ENCODE peak calls at places on chromosomes 12 and 14, in five cellular contexts. S is naive thymus-derived CD8-positive, alpha-beta T cell; Y is H7; V is neural crest cell; N is GM23248. U is an unnamed sample.

GRCh38 chr12:105992849-105993740 is 145.7 kb downstream of the NUAK1 start:
- DNase-seq in Y (peak), S (no peak), V (no peak), N (peak), U (peak)

GRCh38 chr14:31241450-31242114 is 34.0 kb upstream of the HECTD1 start:
- DNase-seq in Y (no peak), V (no peak), N (peak), S (no peak), U (peak)

GRCh38 chr12:47812797-47813490 is 6.8 kb downstream of the HDAC7 start:
- DNase-seq in N (peak), V (peak), Y (peak), S (peak), U (peak)

GRCh38 chr12:41014643-41015020 is 173.5 kb upstream of the PDZRN4 start:
- DNase-seq in S (no peak), V (no peak), N (peak), Y (no peak), U (peak)

GRCh38 chr12:91400249-91400648 is 217.6 kb upstream of the DCN start:
- DNase-seq in S (no peak), V (no peak), N (no peak), Y (no peak), U (peak)

GRCh38 chr14:34714320-34715107 is at the start of gene CFL2:
- DNase-seq in N (peak), S (peak), Y (peak), V (peak), U (peak)

GRCh38 chr12:50614167-50614762 is 109.5 kb downstream of the DIP2B start:
- DNase-seq in Y (peak), N (peak), S (no peak), V (no peak), U (peak)

GRCh38 chr14:104104006-104104901 is 18.8 kb downstream of the ASPG start:
- DNase-seq in V (no peak), N (no peak), Y (no peak), S (no peak), U (no peak)

GRCh38 chr12:12336049-12336411 is 14.0 kb downstream of the MANSC1 start:
- DNase-seq in Y (no peak), S (no peak), N (no peak), V (no peak), U (peak)

GRCh38 chr14:88937706-88938105 is 113.3 kb downstream of the TTC8 start:
- DNase-seq in Y (no peak), V (no peak), S (no peak), N (no peak), U (peak)

GRCh38 chr14:34682787-34683321 is 31.5 kb downstream of the CFL2 start:
- DNase-seq in N (no peak), S (no peak), Y (no peak), V (no peak), U (peak)

GRCh38 chr12:69497308-69498026 is 27.3 kb downstream of the FRS2 start:
- DNase-seq in S (no peak), N (peak), V (no peak), Y (no peak), U (peak)

GRCh38 chr12:70149665-70150064 is 93.6 kb upstream of the CNOT2 start:
- DNase-seq in S (no peak), Y (no peak), N (no peak), V (no peak), U (no peak)

GRCh38 chr14:106185837-106186233 is 659.5 kb downstream of the TMEM121 start:
- DNase-seq in S (peak), Y (no peak), V (no peak), N (no peak), U (no peak)

GRCh38 chr12:53538209-53538689 is 31.0 kb upstream of the NPFF start:
- DNase-seq in S (no peak), Y (no peak), V (no peak), N (peak), U (peak)

GRCh38 chr12:1993871-1994371 is 10.3 kb downstream of the DCP1B start:
- DNase-seq in S (no peak), N (peak), Y (no peak), V (no peak), U (peak)

GRCh38 chr14:70642313-70643235 is 858 bp downstream of the TTC9 start:
- DNase-seq in Y (peak), V (peak), S (peak), N (peak), U (no peak)

GRCh38 chr12:55847033-55847432 is 4.3 kb upstream of the MMP19 start:
- DNase-seq in N (peak), V (no peak), S (no peak), Y (peak), U (peak)

GRCh38 chr12:84760091-84760490 is 152.5 kb downstream of the SLC6A15 start:
- DNase-seq in S (no peak), V (no peak), Y (no peak), N (peak), U (no peak)

GRCh38 chr14:68790656-68791077 is 2.2 kb downstream of the ZFP36L1 start:
- DNase-seq in N (no peak), Y (peak), V (no peak), S (peak), U (no peak)

GRCh38 chr14:75418779-75419768 is 8.7 kb upstream of the JDP2 start:
- DNase-seq in N (no peak), S (peak), V (no peak), Y (peak), U (peak)

GRCh38 chr12:39145175-39145999 is 240.0 kb upstream of the CPNE8 start:
- DNase-seq in V (peak), N (peak), S (no peak), Y (peak), U (peak)

GRCh38 chr14:95445676-95446075 is 70.8 kb downstream of the SYNE3 start:
- DNase-seq in S (no peak), Y (no peak), N (no peak), V (no peak), U (no peak)

GRCh38 chr12:45546545-45546944 is 183.0 kb upstream of the ARID2 start:
- DNase-seq in S (no peak), V (no peak), Y (no peak), N (no peak), U (no peak)

GRCh38 chr14:102929349-102930137 is 7.1 kb downstream of the AMN start:
- DNase-seq in S (no peak), N (peak), Y (peak), V (no peak), U (no peak)

GRCh38 chr12:93115646-93116045 is 186.6 kb upstream of the EEA1 start:
- DNase-seq in Y (no peak), V (no peak), S (no peak), N (no peak), U (no peak)

GRCh38 chr12:50862316-50862715 is 19.6 kb downstream of the TMPRSS12 start:
- DNase-seq in N (peak), V (no peak), Y (no peak), S (no peak), U (peak)

GRCh38 chr14:23349156-23349845 is 3.4 kb downstream of the SLC22A17 start:
- DNase-seq in V (no peak), S (no peak), Y (peak), N (no peak), U (no peak)

GRCh38 chr12:73383584-73384229 is 1111.5 kb downstream of the TRHDE start:
- DNase-seq in Y (no peak), S (no peak), V (no peak), N (no peak), U (no peak)

GRCh38 chr12:108602209-108602705 is 4.4 kb upstream of the TMEM119 start:
- DNase-seq in Y (no peak), S (no peak), N (no peak), V (no peak), U (no peak)

GRCh38 chr14:75989134-75989533 is 3.6 kb downstream of the IFT43 start:
- DNase-seq in S (no peak), V (no peak), N (peak), Y (no peak), U (peak)

GRCh38 chr12:12741705-12742104 is 24.5 kb downstream of the CDKN1B start:
- DNase-seq in S (no peak), N (no peak), Y (no peak), V (no peak), U (no peak)

GRCh38 chr14:31477248-31477647 is 10.6 kb downstream of the GPR33 start:
- DNase-seq in Y (no peak), V (no peak), N (no peak), S (no peak), U (no peak)

GRCh38 chr14:99817331-99817730 is 24.1 kb downstream of the EML1 start:
- DNase-seq in S (no peak), N (no peak), Y (no peak), V (no peak), U (no peak)

GRCh38 chr12:122028601-122029560 is 7.2 kb downstream of the BCL7A start:
- DNase-seq in S (no peak), Y (peak), N (no peak), V (no peak), U (no peak)

GRCh38 chr12:14157129-14157747 is 175.8 kb upstream of the GRIN2B start:
- DNase-seq in N (no peak), S (no peak), V (no peak), Y (no peak), U (no peak)

GRCh38 chr14:81269100-81269978 is 48.6 kb upstream of the GTF2A1 start:
- DNase-seq in Y (peak), V (peak), S (no peak), N (peak), U (peak)

GRCh38 chr12:81350309-81350708 is 272.4 kb downstream of the ACSS3 start:
- DNase-seq in S (no peak), Y (no peak), V (no peak), N (no peak), U (no peak)

GRCh38 chr14:90693413-90693812 is 122.8 kb downstream of the TTC7B start:
- DNase-seq in Y (no peak), S (no peak), N (no peak), V (no peak), U (no peak)

U was measured in iris pigment epithelial cell.